ENCODE peak calls at places on chromosomes 7 and 10, in five cellular contexts. One of them, this sample, is unnamed.

GRCh38 chr7:136114966-136115762 is 138.0 kb upstream of the MTPN start:
- DNase-seq in CD4-positive, alpha-beta T cell: peak; percentile 11
- DNase-seq in choroid plexus epithelial cell: peak; percentile 75
- DNase-seq in GM06990: peak; percentile 13
- DNase-seq in tibial nerve: no peak
- DNase-seq in this sample: peak; percentile 51

GRCh38 chr10:95229724-95230627 is 35.9 kb downstream of the ACSM6 start:
- DNase-seq in tibial nerve: no peak
- DNase-seq in GM06990: no peak
- DNase-seq in CD4-positive, alpha-beta T cell: no peak
- DNase-seq in choroid plexus epithelial cell: peak; percentile 97
- DNase-seq in this sample: peak; percentile 89

GRCh38 chr7:1421946-1422345 is 37.3 kb downstream of the MICALL2 start:
- DNase-seq in choroid plexus epithelial cell: no peak
- DNase-seq in CD4-positive, alpha-beta T cell: no peak
- DNase-seq in tibial nerve: no peak
- DNase-seq in GM06990: no peak
- DNase-seq in this sample: no peak

GRCh38 chr7:31084226-31084625 is 32.1 kb downstream of the ADCYAP1R1 start:
- DNase-seq in GM06990: no peak
- DNase-seq in choroid plexus epithelial cell: no peak
- DNase-seq in CD4-positive, alpha-beta T cell: no peak
- DNase-seq in tibial nerve: no peak
- DNase-seq in this sample: no peak

GRCh38 chr7:101884671-101885596 is 67.5 kb downstream of the CUX1 start:
- DNase-seq in choroid plexus epithelial cell: no peak
- DNase-seq in CD4-positive, alpha-beta T cell: peak; percentile 11
- DNase-seq in tibial nerve: no peak
- DNase-seq in GM06990: peak; percentile 46
- DNase-seq in this sample: no peak

GRCh38 chr10:24416248-24416647 is 207.3 kb downstream of the KIAA1217 start:
- DNase-seq in CD4-positive, alpha-beta T cell: no peak
- DNase-seq in GM06990: no peak
- DNase-seq in choroid plexus epithelial cell: peak; percentile 24
- DNase-seq in tibial nerve: peak; percentile 58
- DNase-seq in this sample: no peak

GRCh38 chr10:124641282-124642075 is 102.7 kb downstream of the FAM53B start:
- DNase-seq in GM06990: no peak
- DNase-seq in CD4-positive, alpha-beta T cell: no peak
- DNase-seq in choroid plexus epithelial cell: peak; percentile 57
- DNase-seq in tibial nerve: no peak
- DNase-seq in this sample: peak; percentile 48

GRCh38 chr10:48981310-48981907 is 41.8 kb upstream of the LRRC18 start:
- DNase-seq in GM06990: peak; percentile 31
- DNase-seq in choroid plexus epithelial cell: peak; percentile 64
- DNase-seq in CD4-positive, alpha-beta T cell: no peak
- DNase-seq in tibial nerve: peak; percentile 43
- DNase-seq in this sample: peak; percentile 63

GRCh38 chr7:7924303-7924702 is 44.3 kb upstream of the GLCCI1 start:
- DNase-seq in GM06990: no peak
- DNase-seq in choroid plexus epithelial cell: no peak
- DNase-seq in CD4-positive, alpha-beta T cell: no peak
- DNase-seq in tibial nerve: no peak
- DNase-seq in this sample: no peak

GRCh38 chr10:99714446-99714845 is 17.5 kb downstream of the COX15 start:
- DNase-seq in choroid plexus epithelial cell: no peak
- DNase-seq in GM06990: no peak
- DNase-seq in CD4-positive, alpha-beta T cell: no peak
- DNase-seq in tibial nerve: no peak
- DNase-seq in this sample: no peak

GRCh38 chr10:99709480-99710229 is 22.3 kb downstream of the COX15 start:
- DNase-seq in CD4-positive, alpha-beta T cell: no peak
- DNase-seq in GM06990: peak; percentile 46
- DNase-seq in tibial nerve: no peak
- DNase-seq in choroid plexus epithelial cell: peak; percentile 44
- DNase-seq in this sample: no peak

GRCh38 chr10:99708428-99709010 is 23.4 kb downstream of the COX15 start:
- DNase-seq in GM06990: no peak
- DNase-seq in CD4-positive, alpha-beta T cell: no peak
- DNase-seq in choroid plexus epithelial cell: no peak
- DNase-seq in tibial nerve: no peak
- DNase-seq in this sample: no peak

DNA sequence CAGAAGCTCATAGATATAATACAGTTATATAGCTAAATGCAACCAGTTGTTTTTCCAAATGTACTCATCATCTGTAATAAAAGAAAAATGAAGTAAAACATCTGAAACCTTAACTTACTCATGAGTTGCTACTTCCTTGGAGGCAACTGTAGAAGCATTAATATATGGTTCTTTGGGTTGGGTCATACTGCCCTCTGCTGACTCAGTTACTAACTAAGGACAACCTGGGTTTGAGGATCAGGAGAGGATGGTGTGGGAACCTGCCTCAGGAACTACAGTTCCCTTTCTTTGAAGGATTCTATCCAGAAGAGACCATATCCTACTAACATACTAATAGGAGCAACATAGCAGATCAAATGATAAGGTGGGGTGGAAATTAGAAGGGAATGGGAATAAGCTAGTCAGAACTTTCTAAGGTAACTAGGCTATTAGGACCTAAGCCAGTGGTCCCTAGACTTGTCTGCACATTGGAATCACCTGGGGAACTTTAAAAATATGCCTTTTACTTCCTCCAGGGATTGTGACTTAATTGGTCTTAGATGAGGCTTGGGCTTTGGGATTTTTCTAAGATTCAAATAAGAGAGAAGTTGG is 20.7 kb downstream of the COX15 start:
- DNase-seq in CD4-positive, alpha-beta T cell: no peak
- DNase-seq in tibial nerve: peak; percentile 49
- DNase-seq in choroid plexus epithelial cell: peak; percentile 81
- DNase-seq in GM06990: no peak
- DNase-seq in this sample: peak; percentile 65
- TF ChIP-seq CTCF in CD4-positive, alpha-beta T cell: peak; percentile 59
- TF ChIP-seq CTCF in tibial nerve: peak; percentile 31
- TF ChIP-seq CTCF in choroid plexus epithelial cell: peak; percentile 72
- TF ChIP-seq CTCF in GM06990: peak; percentile 60
- TF ChIP-seq CTCF in this sample: peak; percentile 53

GRCh38 chr7:22110881-22111280 is 165.2 kb upstream of the CDCA7L start:
- DNase-seq in CD4-positive, alpha-beta T cell: no peak
- DNase-seq in choroid plexus epithelial cell: peak; percentile 7
- DNase-seq in GM06990: no peak
- DNase-seq in tibial nerve: no peak
- DNase-seq in this sample: no peak

GRCh38 chr7:22110227-22110839 is 164.6 kb upstream of the CDCA7L start:
- DNase-seq in choroid plexus epithelial cell: peak; percentile 94
- DNase-seq in tibial nerve: peak; percentile 88
- DNase-seq in GM06990: peak; percentile 31
- DNase-seq in CD4-positive, alpha-beta T cell: peak; percentile 36
- DNase-seq in this sample: peak; percentile 81

GRCh38 chr7:22111661-22112060 is 166.0 kb upstream of the CDCA7L start:
- DNase-seq in CD4-positive, alpha-beta T cell: no peak
- DNase-seq in choroid plexus epithelial cell: peak; percentile 14
- DNase-seq in tibial nerve: no peak
- DNase-seq in GM06990: no peak
- DNase-seq in this sample: no peak

GRCh38 chr7:22108151-22108845 is 162.6 kb upstream of the CDCA7L start:
- DNase-seq in GM06990: no peak
- DNase-seq in CD4-positive, alpha-beta T cell: no peak
- DNase-seq in tibial nerve: no peak
- DNase-seq in choroid plexus epithelial cell: no peak
- DNase-seq in this sample: no peak

GRCh38 chr7:22109761-22110160 is 164.1 kb upstream of the CDCA7L start:
- DNase-seq in CD4-positive, alpha-beta T cell: no peak
- DNase-seq in tibial nerve: peak; percentile 24
- DNase-seq in GM06990: no peak
- DNase-seq in choroid plexus epithelial cell: peak; percentile 72
- DNase-seq in this sample: peak; percentile 40
- TF ChIP-seq CTCF in CD4-positive, alpha-beta T cell: no peak
- TF ChIP-seq CTCF in tibial nerve: no peak
- TF ChIP-seq CTCF in GM06990: peak; percentile 66
- TF ChIP-seq CTCF in choroid plexus epithelial cell: peak; percentile 71
- TF ChIP-seq CTCF in this sample: no peak

DNA sequence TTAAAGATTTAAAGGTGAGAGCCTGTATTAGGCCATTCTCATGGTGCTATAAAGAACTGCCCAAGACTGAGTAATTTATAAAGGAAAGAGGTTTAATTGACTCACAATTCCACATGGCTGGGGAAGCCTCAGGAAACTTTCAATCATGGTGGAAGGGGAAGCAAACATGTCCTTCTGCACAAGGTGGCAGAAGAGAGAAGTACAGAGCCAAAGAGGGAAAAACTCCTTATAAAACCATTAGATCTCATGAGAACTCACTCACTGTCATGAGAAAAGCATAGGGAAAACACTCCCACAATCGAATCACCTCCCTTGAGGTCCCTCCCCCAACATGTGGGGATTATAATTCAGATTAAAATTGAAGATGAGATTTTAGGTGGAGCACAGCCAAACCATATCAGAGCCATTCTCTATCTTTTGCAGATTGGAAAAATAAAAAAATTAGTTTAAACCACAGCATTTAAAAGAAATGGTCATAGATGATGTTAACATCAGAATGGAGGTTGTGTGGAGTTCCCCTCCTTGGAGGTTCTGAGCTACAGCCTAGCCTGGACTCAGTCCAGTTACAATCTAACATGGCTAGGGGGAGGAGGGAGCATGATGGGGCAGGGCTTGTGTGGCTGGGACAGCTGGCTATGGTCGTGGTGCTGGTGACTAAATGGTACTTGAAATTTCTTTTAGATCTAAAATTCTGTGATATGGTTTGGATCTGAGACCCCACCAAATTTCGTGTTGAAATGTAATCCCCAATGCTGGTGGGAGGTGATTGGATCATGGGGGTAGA is 33.1 kb downstream of the GSTO2 start:
- DNase-seq in GM06990: no peak
- DNase-seq in CD4-positive, alpha-beta T cell: no peak
- DNase-seq in tibial nerve: no peak
- DNase-seq in choroid plexus epithelial cell: peak; percentile 61
- DNase-seq in this sample: no peak
- TF ChIP-seq CTCF in GM06990: no peak
- TF ChIP-seq CTCF in CD4-positive, alpha-beta T cell: no peak
- TF ChIP-seq CTCF in tibial nerve: no peak
- TF ChIP-seq CTCF in choroid plexus epithelial cell: peak; percentile 29
- TF ChIP-seq CTCF in this sample: no peak

DNA sequence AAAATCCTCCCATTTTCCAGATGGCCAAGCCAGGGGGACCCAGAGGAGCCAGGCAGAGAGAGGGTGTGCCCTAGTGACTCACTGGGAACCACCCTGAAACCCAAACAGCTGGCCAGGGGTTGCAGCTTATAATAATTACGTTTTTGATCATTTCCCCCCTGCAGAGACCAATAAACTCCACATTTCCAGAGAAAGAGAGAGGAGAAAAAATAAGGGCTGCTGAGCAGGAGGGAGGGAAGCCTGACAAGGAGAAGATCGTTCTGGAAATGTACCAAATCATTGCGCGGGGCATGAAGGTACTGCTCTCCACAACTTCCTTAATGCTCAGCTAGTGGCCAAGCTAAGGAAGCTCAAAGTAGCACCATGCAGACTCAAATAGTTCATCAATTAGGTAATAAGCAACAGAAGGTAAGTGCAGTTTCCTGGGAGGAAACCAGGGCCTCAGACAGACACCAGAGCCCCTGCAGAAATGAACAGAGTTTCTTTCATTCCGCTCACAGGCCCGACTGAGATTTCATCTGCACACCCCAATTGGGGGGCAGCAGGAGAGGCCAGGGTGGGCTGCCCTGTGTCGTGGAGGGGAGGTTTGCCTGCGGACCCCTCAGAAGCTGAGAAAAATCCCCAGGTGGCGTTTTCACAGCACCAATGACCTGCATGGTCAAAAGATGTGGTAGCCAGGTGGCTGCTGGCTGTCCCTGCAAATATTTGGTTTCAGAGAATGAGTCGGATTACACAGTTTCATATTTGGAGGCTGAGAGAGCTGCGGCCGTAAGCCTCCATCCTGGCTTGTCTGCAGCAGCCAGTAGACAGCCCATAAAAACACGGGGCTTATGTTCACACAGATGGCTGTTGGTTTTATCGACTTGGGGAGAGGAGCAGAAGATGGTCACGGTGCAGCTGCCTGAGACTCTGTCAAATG is 153.2 kb upstream of the LYZL2 start:
- DNase-seq in tibial nerve: no peak
- DNase-seq in choroid plexus epithelial cell: peak; percentile 68
- DNase-seq in CD4-positive, alpha-beta T cell: no peak
- DNase-seq in GM06990: peak; percentile 71
- DNase-seq in this sample: no peak
- TF ChIP-seq CTCF in tibial nerve: no peak
- TF ChIP-seq CTCF in choroid plexus epithelial cell: no peak
- TF ChIP-seq CTCF in CD4-positive, alpha-beta T cell: no peak
- TF ChIP-seq CTCF in GM06990: no peak
- TF ChIP-seq CTCF in this sample: no peak

GRCh38 chr10:71260622-71261325 is 48.4 kb downstream of the UNC5B start:
- DNase-seq in CD4-positive, alpha-beta T cell: no peak
- DNase-seq in GM06990: no peak
- DNase-seq in tibial nerve: no peak
- DNase-seq in choroid plexus epithelial cell: peak; percentile 88
- DNase-seq in this sample: peak; percentile 93
- TF ChIP-seq CTCF in CD4-positive, alpha-beta T cell: no peak
- TF ChIP-seq CTCF in GM06990: no peak
- TF ChIP-seq CTCF in tibial nerve: no peak
- TF ChIP-seq CTCF in choroid plexus epithelial cell: peak; percentile 33
- TF ChIP-seq CTCF in this sample: no peak

GRCh38 chr10:23262928-23263327 is 70.8 kb downstream of the PTF1A start:
- DNase-seq in choroid plexus epithelial cell: no peak
- DNase-seq in GM06990: no peak
- DNase-seq in CD4-positive, alpha-beta T cell: no peak
- DNase-seq in tibial nerve: no peak
- DNase-seq in this sample: no peak
- TF ChIP-seq CTCF in choroid plexus epithelial cell: no peak
- TF ChIP-seq CTCF in GM06990: no peak
- TF ChIP-seq CTCF in CD4-positive, alpha-beta T cell: no peak
- TF ChIP-seq CTCF in tibial nerve: no peak
- TF ChIP-seq CTCF in this sample: no peak